ENCODE peak calls at places on chromosomes 2 and 18, in five cellular contexts. O, I, K, X and W are unnamed samples.

GRCh38 chr2:28751102-28751955 is at the start of gene PPP1CB:
- DNase-seq in O (peak), X (peak), K (peak), I (peak), W (peak)

GRCh38 chr2:158755738-158756137 is 39.4 kb upstream of the DAPL1 start:
- DNase-seq in K (no peak), X (no peak), I (no peak), O (no peak), W (no peak)

GRCh38 chr2:62196278-62196901 is 475 bp downstream of the B3GNT2 start:
- DNase-seq in X (peak), O (peak), K (no peak), I (peak), W (no peak)

GRCh38 chr2:127365211-127365643 is 22.5 kb downstream of the MAP3K2 start:
- DNase-seq in O (no peak), X (no peak), I (no peak), K (no peak), W (no peak)

GRCh38 chr2:10271509-10271908 is 31.2 kb upstream of the HPCAL1 start:
- DNase-seq in O (peak), K (no peak), I (no peak), X (no peak), W (no peak)

GRCh38 chr18:76892832-76893231 is 70.5 kb downstream of the ZNF236 start:
- DNase-seq in X (no peak), I (no peak), O (no peak), K (no peak), W (peak)

GRCh38 chr18:70235478-70235877 is 30.0 kb upstream of the RTTN start:
- DNase-seq in O (no peak), I (no peak), X (no peak), K (no peak), W (no peak)

GRCh38 chr2:144645055-144645778 is 125.3 kb upstream of the ZEB2 start:
- DNase-seq in K (no peak), O (no peak), X (no peak), I (no peak), W (peak)

GRCh38 chr18:79948719-79949411 is 2.6 kb downstream of the SLC66A2 start:
- DNase-seq in X (no peak), K (no peak), O (peak), I (no peak), W (no peak)

GRCh38 chr2:231554748-231555545 is 24.7 kb upstream of the NMUR1 start:
- DNase-seq in X (no peak), O (peak), I (peak), K (no peak), W (peak)

GRCh38 chr2:120429586-120430500 is 83.9 kb downstream of the INHBB start:
- DNase-seq in K (no peak), O (no peak), X (no peak), I (no peak), W (no peak)

GRCh38 chr2:191612496-191612895 is 65.4 kb upstream of the NABP1 start:
- DNase-seq in I (peak), X (no peak), O (no peak), K (peak), W (peak)

GRCh38 chr2:114762986-114763385 is 320.5 kb downstream of the DPP10 start:
- DNase-seq in K (no peak), I (no peak), O (no peak), X (peak), W (no peak)

GRCh38 chr2:42450136-42450535 is 43.6 kb downstream of the KCNG3 start:
- DNase-seq in I (no peak), X (no peak), K (peak), O (no peak), W (peak)

GRCh38 chr18:45930953-45931352 is 36.2 kb downstream of the EPG5 start:
- DNase-seq in I (no peak), O (no peak), K (no peak), X (no peak), W (no peak)

GRCh38 chr2:178756843-178757242 is 50.4 kb downstream of the TTN start:
- DNase-seq in I (no peak), K (peak), O (no peak), X (no peak), W (peak)

GRCh38 chr2:85308201-85308600 is 19.6 kb downstream of the TGOLN2 start:
- DNase-seq in X (no peak), O (no peak), I (no peak), K (no peak), W (no peak)

GRCh38 chr18:56038258-56039030 is 450.5 kb upstream of the TCF4 start:
- DNase-seq in O (no peak), X (no peak), I (no peak), K (no peak), W (no peak)
- H3K27ac ChIP-seq in O (no peak), X (no peak), I (no peak), K (no peak), W (no peak)

DNA sequence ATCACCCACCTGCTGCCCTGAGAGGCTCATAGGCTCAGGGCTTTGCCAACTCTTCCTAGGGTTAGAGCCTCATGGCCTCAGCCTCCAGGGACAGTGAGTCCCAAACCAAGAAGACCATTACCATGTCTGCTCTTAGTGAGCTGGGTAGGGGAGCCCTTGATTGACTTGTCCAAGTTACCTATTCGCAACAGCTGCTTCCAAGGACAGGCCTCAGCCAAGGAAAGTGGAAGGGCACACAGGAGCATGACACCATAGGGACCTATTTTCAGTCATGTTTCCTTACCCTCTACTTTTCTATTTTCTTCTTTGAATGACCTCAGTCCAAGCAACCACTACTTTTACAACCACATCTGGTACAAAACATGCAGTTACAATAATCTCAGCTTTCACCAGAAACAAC is 81.6 kb downstream of the LBH start:
- DNase-seq in O (no peak), X (no peak), K (no peak), I (no peak), W (no peak)
- H3K27ac ChIP-seq in O (no peak), X (no peak), K (no peak), I (no peak), W (no peak)

GRCh38 chr2:3479430-3480320 is 39.7 kb downstream of the ADI1 start:
- DNase-seq in X (no peak), O (no peak), I (no peak), K (no peak), W (no peak)
- H3K27ac ChIP-seq in X (no peak), O (no peak), I (no peak), K (no peak), W (no peak)

GRCh38 chr2:39524061-39524460 is 87.0 kb upstream of the MAP4K3 start:
- DNase-seq in I (no peak), K (no peak), O (no peak), X (no peak), W (no peak)

GRCh38 chr2:39521876-39522517 is 84.9 kb upstream of the MAP4K3 start:
- DNase-seq in O (no peak), X (no peak), K (no peak), I (no peak), W (no peak)

GRCh38 chr2:39522518-39522877 is 85.4 kb upstream of the MAP4K3 start:
- DNase-seq in K (no peak), I (no peak), O (no peak), X (no peak), W (no peak)

GRCh38 chr2:39524756-39525635 is 87.9 kb upstream of the MAP4K3 start:
- DNase-seq in K (no peak), X (no peak), O (no peak), I (no peak), W (no peak)

DNA sequence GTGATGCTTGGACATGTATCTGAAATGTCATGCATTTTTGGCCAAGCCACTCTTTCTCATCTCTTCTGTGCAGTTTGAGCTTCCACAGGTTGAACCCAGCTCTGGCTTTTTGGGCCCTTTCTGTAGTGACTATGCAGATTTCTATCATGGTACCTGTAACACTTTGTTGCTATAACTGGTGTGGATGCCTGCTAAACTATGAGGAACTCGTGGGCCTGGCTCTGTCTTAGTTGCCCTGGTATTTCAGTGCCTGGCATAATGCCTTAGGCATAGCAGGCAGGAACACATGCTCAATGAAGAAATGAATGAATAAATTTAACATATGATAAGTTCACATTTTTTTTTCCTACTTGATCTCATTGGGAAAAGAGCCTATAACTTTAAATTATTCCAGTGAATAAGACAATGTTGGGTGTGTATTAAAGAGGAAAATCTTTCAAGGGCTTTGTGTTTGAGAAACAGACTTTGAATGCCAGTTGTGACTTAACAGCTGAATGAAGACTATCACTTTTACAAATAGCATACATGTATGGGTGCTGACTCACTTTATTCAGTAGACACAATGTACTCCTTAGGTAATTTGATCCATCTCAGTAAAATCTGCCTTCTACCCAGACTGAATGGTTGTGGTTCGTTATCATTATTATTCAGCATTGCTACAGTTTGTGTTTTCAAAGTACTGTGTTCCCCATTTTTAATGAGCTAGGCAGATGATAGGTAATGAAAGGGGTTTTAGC is 86.4 kb upstream of the MAP4K3 start:
- DNase-seq in K (peak), X (peak), I (peak), O (no peak), W (peak)
- H3K27ac ChIP-seq in K (peak), X (no peak), I (peak), O (no peak), W (peak)

DNA sequence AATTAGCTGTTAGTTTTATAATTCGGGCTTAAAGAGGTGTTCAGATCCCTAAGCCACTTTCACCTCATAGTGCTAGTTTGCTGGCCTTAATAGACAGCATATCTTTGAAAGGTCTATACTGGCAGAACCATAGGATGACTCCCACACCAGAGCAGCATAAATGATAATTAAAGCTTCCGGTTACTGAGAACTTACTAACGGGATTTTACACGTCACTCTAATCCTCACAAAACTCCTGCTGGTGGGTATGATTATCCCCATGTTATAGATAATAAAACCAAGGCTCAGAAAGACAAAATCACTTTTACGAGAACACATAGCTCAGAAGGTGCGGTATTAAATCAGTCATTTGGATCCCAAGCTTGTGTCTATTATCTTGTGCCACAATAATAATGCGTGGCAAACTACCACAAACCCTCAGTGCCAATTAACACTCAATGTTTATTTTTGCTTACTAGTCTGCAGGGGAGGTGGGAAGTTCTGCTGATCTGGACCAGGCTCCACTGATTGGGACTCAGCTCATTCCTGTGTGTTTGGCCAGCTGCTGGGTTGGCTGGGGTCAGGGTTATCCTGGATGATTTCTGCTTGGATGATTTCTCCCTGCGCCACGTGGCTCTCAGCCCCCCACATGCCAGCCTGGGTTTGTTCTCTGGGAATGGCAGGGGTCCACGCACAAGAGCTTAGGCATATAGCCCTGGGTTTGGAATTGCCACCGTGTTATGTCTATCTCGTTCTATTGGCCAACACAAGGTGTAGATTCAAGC is 62.3 kb downstream of the TRIB2 start:
- DNase-seq in I (no peak), O (no peak), K (no peak), X (no peak), W (no peak)
- H3K27ac ChIP-seq in I (no peak), O (no peak), K (no peak), X (peak), W (no peak)